ENCODE peak calls at places on chromosomes 4 and X, in four cellular contexts. O is A549, A is left ventricle myocardium inferior, R is PC-3. J is an unnamed sample.

GRCh38 chr4:41933997-41934812 is 1.0 kb upstream of the TMEM33 start:
- DNase-seq in O (no peak), R (no peak), A (no peak), J (peak)

GRCh38 chrX:39309018-39309620 is 507.9 kb downstream of the MID1IP1 start:
- DNase-seq in A (no peak), R (no peak), O (no peak), J (peak)

GRCh38 chr4:38154251-38154650 is 194.1 kb downstream of the PTTG2 start:
- DNase-seq in A (no peak), R (peak), O (no peak), J (no peak)

GRCh38 chrX:50081282-50081955 is 119.4 kb downstream of the AKAP4 start:
- DNase-seq in R (peak), O (no peak), A (peak), J (peak)

GRCh38 chrX:10195947-10196346 is 39.2 kb downstream of the CLCN4 start:
- DNase-seq in R (no peak), A (no peak), O (no peak), J (no peak)

GRCh38 chr4:23932935-23933334 is 43.1 kb upstream of the PPARGC1A start:
- DNase-seq in R (no peak), A (no peak), O (no peak), J (peak)

GRCh38 chr4:37628977-37629609 is 57.1 kb downstream of the RELL1 start:
- DNase-seq in R (peak), O (peak), A (no peak), J (peak)

GRCh38 chr4:177441061-177441802 is 1.0 kb downstream of the AGA start:
- DNase-seq in A (no peak), R (no peak), O (peak), J (peak)

GRCh38 chr4:176309772-176310171 is 10.0 kb upstream of the SPCS3 start:
- DNase-seq in A (no peak), O (no peak), R (peak), J (no peak)

GRCh38 chrX:5595570-5595969 is 633.1 kb downstream of the NLGN4X start:
- DNase-seq in A (no peak), O (no peak), R (no peak), J (no peak)

GRCh38 chr4:38621004-38621684 is 42.9 kb upstream of the KLF3 start:
- DNase-seq in R (peak), A (no peak), O (peak), J (peak)

GRCh38 chr4:128298129-128298758 is 10.6 kb upstream of the PGRMC2 start:
- DNase-seq in A (no peak), O (no peak), R (no peak), J (no peak)

GRCh38 chr4:78337216-78337615 is 214.4 kb upstream of the ANXA3 start:
- DNase-seq in A (no peak), O (no peak), R (no peak), J (no peak)

GRCh38 chr4:60657802-60658201 is 542.3 kb upstream of the ADGRL3 start:
- DNase-seq in O (no peak), A (no peak), R (no peak), J (peak)

GRCh38 chrX:56588397-56589188 is 25.2 kb downstream of the UBQLN2 start:
- DNase-seq in O (no peak), A (no peak), R (no peak), J (no peak)

GRCh38 chr4:17494258-17494657 is 17.6 kb downstream of the QDPR start:
- DNase-seq in R (peak), A (no peak), O (peak), J (peak)

GRCh38 chrX:119853449-119853848 is 686 bp upstream of the UPF3B start:
- DNase-seq in R (no peak), O (no peak), A (no peak), J (peak)

GRCh38 chrX:115940888-115941332 is 229.6 kb upstream of the AGTR2 start:
- DNase-seq in A (no peak), R (peak), O (no peak), J (peak)

GRCh38 chr4:186557486-186557885 is 2.1 kb upstream of the MTNR1A start:
- DNase-seq in O (no peak), R (peak), A (no peak), J (peak)

GRCh38 chr4:185512516-185512915 is 22.8 kb downstream of the PDLIM3 start:
- DNase-seq in A (no peak), R (peak), O (no peak), J (no peak)

GRCh38 chrX:24380273-24381036 is 20.0 kb downstream of the SUPT20HL1 start:
- DNase-seq in R (no peak), O (no peak), A (no peak), J (peak)

GRCh38 chr4:169263791-169264392 is 6.9 kb downstream of the SH3RF1 start:
- DNase-seq in R (no peak), O (no peak), A (peak), J (no peak)

GRCh38 chr4:143482753-143483362 is 30.6 kb upstream of the SMARCA5 start:
- DNase-seq in R (peak), A (no peak), O (peak), J (peak)

GRCh38 chr4:88366460-88366859 is 12.2 kb upstream of the HERC6 start:
- DNase-seq in O (no peak), A (no peak), R (no peak), J (no peak)

GRCh38 chr4:168803727-168804126 is 206.3 kb downstream of the CBR4 start:
- DNase-seq in A (no peak), R (no peak), O (no peak), J (peak)

GRCh38 chr4:163384434-163384833 is 40.7 kb downstream of the NPY5R start:
- DNase-seq in R (no peak), O (no peak), A (no peak), J (no peak)

GRCh38 chr4:89837385-89837995 is 529 bp upstream of the SNCA start:
- DNase-seq in O (peak), R (no peak), A (no peak), J (peak)
- TF ChIP-seq CTCF in O (no peak), R (no peak), A (no peak), J (peak)

DNA sequence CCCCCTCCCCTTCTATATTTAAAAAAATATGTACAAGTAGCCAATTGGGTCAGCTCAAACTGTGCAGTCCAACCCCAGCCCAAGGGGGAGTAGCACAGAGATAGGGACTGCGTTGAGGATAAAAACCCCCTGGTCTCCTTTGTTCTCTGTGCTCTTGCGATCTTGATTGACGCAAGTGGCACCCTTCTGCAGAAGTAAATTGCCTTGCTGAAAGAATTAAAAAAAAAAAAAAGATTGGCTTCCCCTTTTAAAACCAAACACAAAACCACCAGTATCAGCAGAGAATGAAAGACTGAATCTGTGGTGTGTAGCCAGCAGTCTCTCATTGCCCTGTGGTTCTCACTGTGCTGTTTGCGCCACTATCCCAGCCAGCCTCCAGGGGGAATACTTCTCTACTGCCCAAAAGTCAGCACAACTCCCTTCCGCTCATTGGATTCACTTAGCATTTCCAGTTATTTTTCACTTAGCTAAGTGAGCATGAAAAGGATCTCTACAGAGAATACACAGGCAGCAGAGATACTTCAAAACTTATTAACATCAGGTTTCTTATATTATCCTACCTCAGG is 29.7 kb downstream of the MANBA start:
- DNase-seq in O (no peak), R (no peak), A (no peak), J (no peak)
- TF ChIP-seq CTCF in O (no peak), R (peak), A (peak), J (no peak)

DNA sequence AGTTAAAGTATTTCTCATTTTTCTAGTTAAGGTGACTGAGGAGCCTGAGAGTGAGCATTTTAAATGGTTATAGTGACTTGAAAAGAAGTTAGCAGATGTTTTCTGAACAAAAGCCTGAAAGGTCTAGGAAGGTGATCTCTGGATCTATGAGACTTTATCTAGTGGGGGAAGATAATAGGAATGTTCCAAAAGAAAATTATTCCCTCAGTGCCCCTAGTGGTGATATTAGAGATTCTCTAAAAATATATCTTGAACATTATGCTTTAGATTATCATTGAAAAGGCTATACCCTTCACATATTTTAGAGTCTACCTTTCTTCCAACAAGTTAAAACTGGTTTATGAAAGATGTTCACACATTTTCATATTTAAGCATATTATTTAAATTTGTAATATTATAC is 69.0 kb upstream of the SPANXN1 start:
- DNase-seq in A (no peak), O (peak), R (peak), J (peak)
- TF ChIP-seq CTCF in A (no peak), O (no peak), R (peak), J (peak)

GRCh38 chrX:70669120-70669519 is 224.5 kb downstream of the DLG3 start:
- DNase-seq in O (no peak), A (no peak), R (no peak), J (no peak)

DNA sequence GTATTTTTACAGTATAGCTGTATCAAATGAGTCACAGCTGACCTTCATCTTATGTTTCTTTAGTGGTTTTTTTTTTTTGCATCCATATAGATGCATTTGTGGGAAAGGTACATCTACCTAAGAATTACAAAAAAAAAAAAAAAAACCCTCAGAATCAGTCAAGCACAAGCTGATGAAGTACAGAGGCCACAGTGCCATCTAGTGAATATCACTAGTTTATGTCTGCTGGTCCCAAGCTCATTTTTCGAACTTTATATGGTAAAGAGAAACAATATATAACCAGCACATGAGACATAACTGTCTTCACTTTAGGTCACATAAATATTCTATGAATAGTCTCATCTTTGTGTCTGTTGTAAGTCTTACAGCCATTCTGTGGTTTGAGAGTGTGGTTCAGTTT is 220.1 kb downstream of the DLG3 start:
- DNase-seq in O (peak), A (no peak), R (peak), J (peak)
- TF ChIP-seq CTCF in O (peak), A (peak), R (peak), J (peak)

DNA sequence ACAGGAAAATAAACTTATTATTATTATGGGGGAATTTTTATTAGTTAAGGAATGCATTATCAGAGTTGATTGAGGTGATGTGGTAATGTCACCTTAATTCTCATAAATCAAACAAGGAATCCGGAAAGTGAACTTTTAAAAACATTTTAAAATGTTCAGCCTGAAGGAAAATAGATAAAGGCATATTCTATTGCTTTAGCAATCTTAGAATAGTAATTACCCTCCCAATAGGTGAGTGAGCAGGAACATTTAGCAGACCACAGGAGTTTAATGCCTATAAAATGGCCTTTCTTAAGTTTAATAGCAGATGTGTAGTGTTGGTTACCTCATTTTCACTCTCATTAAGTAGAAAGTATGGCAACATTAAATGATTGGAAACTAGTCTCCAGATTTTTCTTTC is 160.9 kb upstream of the MAD2L1 start:
- DNase-seq in O (no peak), R (no peak), A (no peak), J (no peak)
- TF ChIP-seq CTCF in O (no peak), R (no peak), A (no peak), J (no peak)

GRCh38 chr4:152106113-152106763 is 345.4 kb upstream of the GATB start:
- DNase-seq in O (peak), R (peak), A (peak), J (peak)

GRCh38 chr4:152104286-152104685 is 343.5 kb upstream of the GATB start:
- DNase-seq in A (no peak), R (no peak), O (no peak), J (no peak)

GRCh38 chr4:152104846-152105462 is 344.1 kb upstream of the GATB start:
- DNase-seq in O (no peak), A (no peak), R (no peak), J (no peak)

GRCh38 chr4:152107736-152108500 is 347.1 kb upstream of the GATB start:
- DNase-seq in R (no peak), A (no peak), O (no peak), J (no peak)

GRCh38 chr4:152106781-152107321 is 346.0 kb upstream of the GATB start:
- DNase-seq in R (peak), O (no peak), A (no peak), J (peak)
- TF ChIP-seq CTCF in R (no peak), O (no peak), A (no peak), J (no peak)

DNA sequence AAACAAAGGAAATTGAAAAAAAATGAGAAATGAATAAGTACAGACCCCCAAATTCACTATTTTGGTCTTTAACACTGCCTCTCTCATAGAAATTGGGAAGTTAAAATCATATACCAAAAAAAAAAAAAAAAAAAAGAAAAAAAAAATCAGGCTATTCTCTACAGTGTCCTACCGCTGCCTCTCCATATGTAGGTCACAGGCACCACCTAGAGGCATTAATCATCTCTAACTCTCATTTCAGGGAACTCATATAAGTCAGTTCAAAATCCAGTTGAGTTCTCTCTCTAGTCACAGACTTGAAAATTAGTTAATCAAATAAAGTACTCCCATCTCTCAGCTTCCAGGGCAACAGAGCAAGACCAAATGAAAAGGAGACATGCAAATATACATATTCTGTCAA is 47.9 kb downstream of the COX18 start:
- DNase-seq in R (peak), A (no peak), O (peak), J (peak)
- TF ChIP-seq CTCF in R (peak), A (peak), O (peak), J (peak)

DNA sequence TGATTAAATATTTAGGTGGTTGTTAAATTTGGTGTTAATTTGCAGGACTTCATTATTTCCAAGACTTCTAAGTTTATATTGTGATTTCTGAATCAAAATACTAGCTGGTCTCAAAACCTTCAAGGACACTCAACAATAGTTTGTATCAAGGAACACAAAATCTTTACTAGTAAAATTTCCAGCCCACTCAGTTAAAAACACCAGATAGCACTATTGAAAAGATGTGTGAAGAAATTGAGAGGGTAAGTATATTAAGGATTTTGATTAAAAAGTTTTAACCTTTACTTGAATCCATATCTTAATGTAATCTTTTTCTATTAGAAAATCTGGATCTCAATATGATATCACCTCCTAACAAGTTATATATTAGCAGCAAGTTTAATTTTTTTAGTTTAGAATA is 89.3 kb upstream of the UGT8 start:
- DNase-seq in A (no peak), O (no peak), R (no peak), J (no peak)
- TF ChIP-seq CTCF in A (no peak), O (no peak), R (no peak), J (no peak)

GRCh38 chr4:139083533-139084424 is 68.2 kb downstream of the NOCT start:
- DNase-seq in A (peak), R (peak), O (peak), J (peak)
- TF ChIP-seq CTCF in A (peak), R (no peak), O (no peak), J (no peak)

GRCh38 chrX:53262918-53263394 is 18.4 kb downstream of the IQSEC2 start:
- DNase-seq in R (peak), O (peak), A (no peak), J (peak)
- TF ChIP-seq CTCF in R (no peak), O (no peak), A (no peak), J (no peak)

J was measured in MCF 10A.